ENCODE peak calls at places on chromosomes 6 and 20, in five cellular contexts. Q is thyroid gland, H is NCI-H1092, L is germinal center, Z is LoVo. M is an unnamed sample.
A peak's percentile ranks its signal among the peaks of the same experiment; 100 is the strongest.

GRCh38 chr20:36084897-36085617 is 69.5 kb upstream of the EPB41L1 start:
- DNase-seq in Q (no peak), H (no peak), L (no peak), Z (no peak), M (no peak)

GRCh38 chr6:163387317-163387716 is 27.2 kb upstream of the QKI start:
- DNase-seq in Q (no peak), H (no peak), L (no peak), Z (peak; percentile 35), M (no peak)

GRCh38 chr20:37538003-37538402 is 10.3 kb upstream of the BLCAP start:
- DNase-seq in Q (no peak), H (no peak), L (no peak), Z (no peak), M (no peak)

GRCh38 chr20:17904027-17904426 is 64.6 kb downstream of the SNX5 start:
- DNase-seq in Q (no peak), H (no peak), L (peak; percentile 44), Z (no peak), M (no peak)

GRCh38 chr6:77688641-77689040 is 35.8 kb downstream of the MEI4 start:
- DNase-seq in Q (no peak), H (no peak), L (no peak), Z (no peak), M (no peak)

GRCh38 chr6:20583447-20583806 is 49.2 kb downstream of the CDKAL1 start:
- DNase-seq in Q (no peak), H (no peak), L (no peak), Z (no peak), M (no peak)

GRCh38 chr6:115441671-115442070 is 619.0 kb downstream of the FRK start:
- DNase-seq in Q (no peak), H (no peak), L (no peak), Z (no peak), M (peak; percentile 2)

GRCh38 chr6:42352856-42353564 is 98.7 kb downstream of the TRERF1 start:
- DNase-seq in Q (no peak), H (no peak), L (no peak), Z (no peak), M (peak; percentile 50)

GRCh38 chr20:22586645-22587310 is 2.4 kb upstream of the FOXA2 start:
- DNase-seq in Q (peak; percentile 61), H (no peak), L (peak; percentile 34), Z (peak; percentile 56), M (no peak)

GRCh38 chr20:53387983-53388675 is 205.5 kb downstream of the ZNF217 start:
- DNase-seq in Q (no peak), H (no peak), L (no peak), Z (no peak), M (no peak)

GRCh38 chr6:129846761-129847160 is 14.4 kb downstream of the TMEM244 start:
- DNase-seq in Q (no peak), H (no peak), L (no peak), Z (no peak), M (no peak)

GRCh38 chr6:20751293-20751946 is 217.2 kb downstream of the CDKAL1 start:
- DNase-seq in Q (no peak), H (no peak), L (no peak), Z (no peak), M (no peak)

GRCh38 chr6:64258752-64259151 is 623.1 kb downstream of the PHF3 start:
- DNase-seq in Q (no peak), H (no peak), L (no peak), Z (no peak), M (no peak)

GRCh38 chr20:23362392-23363256 is 642 bp downstream of the GZF1 start:
- DNase-seq in Q (peak; percentile 51), H (no peak), L (peak; percentile 32), Z (no peak), M (no peak)

GRCh38 chr6:130697661-130698535 is 129.3 kb upstream of the SMLR1 start:
- DNase-seq in Q (no peak), H (no peak), L (peak; percentile 44), Z (peak; percentile 25), M (no peak)

GRCh38 chr6:144528605-144529425 is 243.7 kb downstream of the UTRN start:
- DNase-seq in Q (no peak), H (no peak), L (no peak), Z (no peak), M (no peak)

GRCh38 chr6:88881451-88881850 is 82.0 kb downstream of the RNGTT start:
- DNase-seq in Q (no peak), H (no peak), L (no peak), Z (no peak), M (no peak)

GRCh38 chr6:144277605-144278227 is 7.4 kb upstream of the UTRN start:
- DNase-seq in Q (no peak), H (no peak), L (no peak), Z (no peak), M (no peak)

GRCh38 chr6:29520232-29520631 is 32.5 kb upstream of the MAS1L start:
- DNase-seq in Q (no peak), H (no peak), L (no peak), Z (no peak), M (no peak)

GRCh38 chr20:34713194-34713943 is 9.2 kb downstream of the TP53INP2 start:
- DNase-seq in Q (no peak), H (no peak), L (no peak), Z (peak; percentile 69), M (peak; percentile 96)

GRCh38 chr20:50379049-50379990 is 130.9 kb upstream of the PTPN1 start:
- DNase-seq in Q (peak; percentile 83), H (peak; percentile 11), L (no peak), Z (peak; percentile 54), M (peak; percentile 94)

GRCh38 chr20:62356948-62357667 is 10.0 kb downstream of the LAMA5 start:
- DNase-seq in Q (no peak), H (no peak), L (no peak), Z (no peak), M (no peak)

GRCh38 chr6:165662041-165662491 is 975 bp downstream of the PDE10A start:
- DNase-seq in Q (peak; percentile 46), H (peak; percentile 33), L (no peak), Z (no peak), M (no peak)

GRCh38 chr20:61414455-61414991 is 162.5 kb downstream of the CDH4 start:
- DNase-seq in Q (no peak), H (no peak), L (no peak), Z (no peak), M (no peak)

GRCh38 chr6:31888281-31889258 is 8.9 kb downstream of the EHMT2 start:
- DNase-seq in Q (no peak), H (no peak), L (peak; percentile 46), Z (no peak), M (no peak)

GRCh38 chr20:37243076-37243936 is 18.3 kb downstream of the GHRH start:
- DNase-seq in Q (no peak), H (no peak), L (no peak), Z (no peak), M (no peak)

GRCh38 chr20:5665417-5665816 is 84.8 kb upstream of the SHLD1 start:
- DNase-seq in Q (no peak), H (no peak), L (peak; percentile 54), Z (no peak), M (no peak)

GRCh38 chr20:60211618-60212463 is 253.6 kb downstream of the CDH26 start:
- DNase-seq in Q (no peak), H (no peak), L (no peak), Z (no peak), M (no peak)

GRCh38 chr6:57216235-57217101 is 5.6 kb downstream of the RAB23 start:
- DNase-seq in Q (no peak), H (no peak), L (no peak), Z (peak; percentile 20), M (no peak)

GRCh38 chr6:48743738-48744137 is 632.7 kb upstream of the PTCHD4 start:
- DNase-seq in Q (no peak), H (no peak), L (no peak), Z (no peak), M (no peak)

GRCh38 chr6:107732461-107732860 is 91.7 kb downstream of the SCML4 start:
- DNase-seq in Q (no peak), H (no peak), L (no peak), Z (no peak), M (no peak)

GRCh38 chr6:84417261-84417660 is 189.8 kb upstream of the CEP162 start:
- DNase-seq in Q (no peak), H (no peak), L (no peak), Z (no peak), M (peak; percentile 63)

GRCh38 chr6:167113935-167114910 is 8.7 kb upstream of the CCR6 start:
- DNase-seq in Q (no peak), H (no peak), L (peak; percentile 92), Z (no peak), M (no peak)

GRCh38 chr6:29720863-29721262 is 2.4 kb upstream of the HLA-F start:
- DNase-seq in Q (no peak), H (no peak), L (no peak), Z (no peak), M (no peak)

GRCh38 chr20:32319100-32319499 is 39.0 kb upstream of the ASXL1 start:
- DNase-seq in Q (no peak), H (no peak), L (no peak), Z (no peak), M (no peak)

GRCh38 chr6:36431197-36431596 is 11.5 kb downstream of the PXT1 start:
- DNase-seq in Q (no peak), H (no peak), L (no peak), Z (no peak), M (no peak)

GRCh38 chr6:75096986-75097385 is 108.9 kb downstream of the COL12A1 start:
- DNase-seq in Q (peak; percentile 30), H (no peak), L (no peak), Z (no peak), M (no peak)

M was measured in AG09309.